ENCODE peak calls at places on chromosomes 2 and 18, in nine cellular contexts. One of them, this sample, is unnamed.

GRCh38 chr2:120690521-120690920 is 45.1 kb upstream of the GLI2 start:
- DNase-seq in NT2/D1: no peak
- DNase-seq in small intestine: no peak
- DNase-seq in skeletal muscle cell: no peak
- DNase-seq in aorta: peak; percentile 51
- DNase-seq in CD4-positive, CD25-positive, alpha-beta regulatory T cell: no peak
- DNase-seq in ovary: no peak
- DNase-seq in fibroblast of lung: no peak
- DNase-seq in lung: no peak
- DNase-seq in this sample: no peak

GRCh38 chr2:12176621-12177020 is 430.2 kb downstream of the LPIN1 start:
- DNase-seq in NT2/D1: no peak
- DNase-seq in aorta: no peak
- DNase-seq in fibroblast of lung: no peak
- DNase-seq in skeletal muscle cell: no peak
- DNase-seq in ovary: no peak
- DNase-seq in CD4-positive, CD25-positive, alpha-beta regulatory T cell: no peak
- DNase-seq in lung: no peak
- DNase-seq in small intestine: no peak
- DNase-seq in this sample: no peak

GRCh38 chr2:32553829-32554432 is 73.9 kb upstream of the TTC27 start:
- DNase-seq in fibroblast of lung: peak; percentile 75
- DNase-seq in aorta: no peak
- DNase-seq in lung: no peak
- DNase-seq in CD4-positive, CD25-positive, alpha-beta regulatory T cell: no peak
- DNase-seq in small intestine: peak; percentile 9
- DNase-seq in skeletal muscle cell: no peak
- DNase-seq in ovary: no peak
- DNase-seq in NT2/D1: peak; percentile 16
- DNase-seq in this sample: no peak

GRCh38 chr2:199535445-199536177 is 77.9 kb upstream of the SATB2 start:
- DNase-seq in aorta: no peak
- DNase-seq in fibroblast of lung: no peak
- DNase-seq in lung: no peak
- DNase-seq in skeletal muscle cell: no peak
- DNase-seq in ovary: no peak
- DNase-seq in CD4-positive, CD25-positive, alpha-beta regulatory T cell: no peak
- DNase-seq in NT2/D1: no peak
- DNase-seq in small intestine: no peak
- DNase-seq in this sample: no peak

GRCh38 chr2:30157616-30158015 is 10.8 kb downstream of the YPEL5 start:
- DNase-seq in small intestine: no peak
- DNase-seq in ovary: no peak
- DNase-seq in fibroblast of lung: no peak
- DNase-seq in CD4-positive, CD25-positive, alpha-beta regulatory T cell: no peak
- DNase-seq in lung: no peak
- DNase-seq in NT2/D1: no peak
- DNase-seq in skeletal muscle cell: no peak
- DNase-seq in aorta: no peak
- DNase-seq in this sample: no peak

GRCh38 chr2:163471947-163472346 is 263.9 kb downstream of the FIGN start:
- DNase-seq in ovary: no peak
- DNase-seq in skeletal muscle cell: no peak
- DNase-seq in small intestine: no peak
- DNase-seq in aorta: no peak
- DNase-seq in NT2/D1: peak; percentile 15
- DNase-seq in lung: no peak
- DNase-seq in CD4-positive, CD25-positive, alpha-beta regulatory T cell: no peak
- DNase-seq in fibroblast of lung: peak; percentile 30
- DNase-seq in this sample: no peak

GRCh38 chr2:164739966-164740365 is 101.7 kb downstream of the COBLL1 start:
- DNase-seq in CD4-positive, CD25-positive, alpha-beta regulatory T cell: no peak
- DNase-seq in small intestine: peak; percentile 68
- DNase-seq in aorta: no peak
- DNase-seq in NT2/D1: no peak
- DNase-seq in fibroblast of lung: peak; percentile 59
- DNase-seq in lung: no peak
- DNase-seq in skeletal muscle cell: peak; percentile 27
- DNase-seq in ovary: no peak
- DNase-seq in this sample: no peak

GRCh38 chr2:2542966-2543555 is 212.0 kb upstream of the MYT1L start:
- DNase-seq in ovary: no peak
- DNase-seq in skeletal muscle cell: no peak
- DNase-seq in small intestine: no peak
- DNase-seq in lung: no peak
- DNase-seq in aorta: peak; percentile 58
- DNase-seq in CD4-positive, CD25-positive, alpha-beta regulatory T cell: no peak
- DNase-seq in fibroblast of lung: no peak
- DNase-seq in NT2/D1: peak; percentile 18
- DNase-seq in this sample: no peak

GRCh38 chr2:221629478-221629877 is 57.4 kb upstream of the EPHA4 start:
- DNase-seq in skeletal muscle cell: peak; percentile 38
- DNase-seq in CD4-positive, CD25-positive, alpha-beta regulatory T cell: no peak
- DNase-seq in aorta: no peak
- DNase-seq in fibroblast of lung: peak; percentile 63
- DNase-seq in NT2/D1: no peak
- DNase-seq in ovary: no peak
- DNase-seq in lung: no peak
- DNase-seq in small intestine: no peak
- DNase-seq in this sample: no peak

GRCh38 chr2:239201884-239202283 is 198.9 kb downstream of the HDAC4 start:
- DNase-seq in fibroblast of lung: no peak
- DNase-seq in skeletal muscle cell: no peak
- DNase-seq in CD4-positive, CD25-positive, alpha-beta regulatory T cell: no peak
- DNase-seq in lung: no peak
- DNase-seq in small intestine: no peak
- DNase-seq in aorta: peak; percentile 53
- DNase-seq in NT2/D1: no peak
- DNase-seq in ovary: no peak
- DNase-seq in this sample: no peak

GRCh38 chr18:76168206-76168605 is 326.8 kb downstream of the ZNF516 start:
- DNase-seq in ovary: no peak
- DNase-seq in lung: no peak
- DNase-seq in small intestine: no peak
- DNase-seq in NT2/D1: no peak
- DNase-seq in skeletal muscle cell: no peak
- DNase-seq in aorta: no peak
- DNase-seq in fibroblast of lung: no peak
- DNase-seq in CD4-positive, CD25-positive, alpha-beta regulatory T cell: no peak
- DNase-seq in this sample: no peak

GRCh38 chr18:63878343-63878742 is 9.2 kb upstream of the SERPINB2 start:
- DNase-seq in skeletal muscle cell: no peak
- DNase-seq in aorta: no peak
- DNase-seq in CD4-positive, CD25-positive, alpha-beta regulatory T cell: no peak
- DNase-seq in NT2/D1: no peak
- DNase-seq in ovary: no peak
- DNase-seq in fibroblast of lung: peak; percentile 82
- DNase-seq in small intestine: no peak
- DNase-seq in lung: no peak
- DNase-seq in this sample: no peak

GRCh38 chr2:60366178-60366577 is 187.3 kb downstream of the BCL11A start:
- DNase-seq in CD4-positive, CD25-positive, alpha-beta regulatory T cell: no peak
- DNase-seq in lung: no peak
- DNase-seq in aorta: no peak
- DNase-seq in small intestine: no peak
- DNase-seq in NT2/D1: no peak
- DNase-seq in ovary: no peak
- DNase-seq in fibroblast of lung: no peak
- DNase-seq in skeletal muscle cell: no peak
- DNase-seq in this sample: no peak

GRCh38 chr2:217902281-217903141 is 100.3 kb downstream of the TNS1 start:
- DNase-seq in NT2/D1: no peak
- DNase-seq in CD4-positive, CD25-positive, alpha-beta regulatory T cell: no peak
- DNase-seq in aorta: peak; percentile 89
- DNase-seq in small intestine: peak; percentile 22
- DNase-seq in lung: peak; percentile 79
- DNase-seq in skeletal muscle cell: peak; percentile 44
- DNase-seq in fibroblast of lung: peak; percentile 50
- DNase-seq in ovary: peak; percentile 87
- DNase-seq in this sample: peak; percentile 88

GRCh38 chr2:239944706-239945551 is 80.2 kb downstream of the NDUFA10 start:
- DNase-seq in NT2/D1: no peak
- DNase-seq in skeletal muscle cell: no peak
- DNase-seq in fibroblast of lung: peak; percentile 18
- DNase-seq in small intestine: no peak
- DNase-seq in CD4-positive, CD25-positive, alpha-beta regulatory T cell: no peak
- DNase-seq in lung: peak; percentile 41
- DNase-seq in aorta: peak; percentile 75
- DNase-seq in ovary: no peak
- DNase-seq in this sample: peak; percentile 28

GRCh38 chr2:232522014-232522854 is 2.0 kb downstream of the PRSS56 start:
- DNase-seq in ovary: peak; percentile 64
- DNase-seq in small intestine: peak; percentile 21
- DNase-seq in aorta: peak; percentile 91
- DNase-seq in NT2/D1: no peak
- DNase-seq in fibroblast of lung: no peak
- DNase-seq in CD4-positive, CD25-positive, alpha-beta regulatory T cell: peak; percentile 47
- DNase-seq in skeletal muscle cell: no peak
- DNase-seq in lung: peak; percentile 41
- DNase-seq in this sample: peak; percentile 44

GRCh38 chr2:218395826-218396687 is 3.6 kb upstream of the CTDSP1 start:
- DNase-seq in aorta: peak; percentile 98
- DNase-seq in fibroblast of lung: peak; percentile 98
- DNase-seq in NT2/D1: peak; percentile 86
- DNase-seq in lung: peak; percentile 95
- DNase-seq in ovary: peak; percentile 96
- DNase-seq in skeletal muscle cell: peak; percentile 94
- DNase-seq in small intestine: peak; percentile 96
- DNase-seq in CD4-positive, CD25-positive, alpha-beta regulatory T cell: peak; percentile 89
- DNase-seq in this sample: peak; percentile 93

DNA sequence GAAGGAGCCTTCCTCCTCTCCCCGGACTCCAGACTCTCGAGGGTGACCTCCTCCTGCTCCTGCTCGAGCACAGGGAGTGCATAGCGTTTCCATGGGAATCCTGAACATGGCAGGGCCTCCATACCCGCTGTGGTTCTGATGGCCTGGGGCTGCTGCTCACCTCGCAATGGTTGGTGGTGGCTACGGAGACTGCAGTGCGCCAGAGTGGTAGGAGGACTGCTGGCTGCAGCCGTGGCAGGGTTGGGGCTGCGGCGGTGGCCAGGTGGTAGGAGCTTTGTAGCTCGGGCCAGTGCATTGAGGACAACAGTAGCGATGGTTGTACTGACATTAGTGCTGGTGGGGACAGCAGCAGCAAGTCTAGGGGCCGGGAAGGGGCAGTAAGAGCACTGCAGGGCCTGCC is 32.0 kb upstream of the ANKRD62 start:
- DNase-seq in ovary: no peak
- DNase-seq in small intestine: no peak
- DNase-seq in NT2/D1: no peak
- DNase-seq in CD4-positive, CD25-positive, alpha-beta regulatory T cell: no peak
- DNase-seq in skeletal muscle cell: no peak
- DNase-seq in aorta: no peak
- DNase-seq in lung: no peak
- DNase-seq in fibroblast of lung: no peak
- DNase-seq in this sample: no peak
- H3K4me3 ChIP-seq in ovary: no peak overlapping the region
- H3K4me3 ChIP-seq in small intestine: no peak overlapping the region
- H3K4me3 ChIP-seq in NT2/D1: no peak overlapping the region
- H3K4me3 ChIP-seq in CD4-positive, CD25-positive, alpha-beta regulatory T cell: no peak overlapping the region
- H3K4me3 ChIP-seq in skeletal muscle cell: no peak overlapping the region
- H3K4me3 ChIP-seq in aorta: no peak overlapping the region
- H3K4me3 ChIP-seq in lung: no peak overlapping the region
- H3K4me3 ChIP-seq in fibroblast of lung: no peak overlapping the region
- H3K4me3 ChIP-seq in this sample: no peak overlapping the region

DNA sequence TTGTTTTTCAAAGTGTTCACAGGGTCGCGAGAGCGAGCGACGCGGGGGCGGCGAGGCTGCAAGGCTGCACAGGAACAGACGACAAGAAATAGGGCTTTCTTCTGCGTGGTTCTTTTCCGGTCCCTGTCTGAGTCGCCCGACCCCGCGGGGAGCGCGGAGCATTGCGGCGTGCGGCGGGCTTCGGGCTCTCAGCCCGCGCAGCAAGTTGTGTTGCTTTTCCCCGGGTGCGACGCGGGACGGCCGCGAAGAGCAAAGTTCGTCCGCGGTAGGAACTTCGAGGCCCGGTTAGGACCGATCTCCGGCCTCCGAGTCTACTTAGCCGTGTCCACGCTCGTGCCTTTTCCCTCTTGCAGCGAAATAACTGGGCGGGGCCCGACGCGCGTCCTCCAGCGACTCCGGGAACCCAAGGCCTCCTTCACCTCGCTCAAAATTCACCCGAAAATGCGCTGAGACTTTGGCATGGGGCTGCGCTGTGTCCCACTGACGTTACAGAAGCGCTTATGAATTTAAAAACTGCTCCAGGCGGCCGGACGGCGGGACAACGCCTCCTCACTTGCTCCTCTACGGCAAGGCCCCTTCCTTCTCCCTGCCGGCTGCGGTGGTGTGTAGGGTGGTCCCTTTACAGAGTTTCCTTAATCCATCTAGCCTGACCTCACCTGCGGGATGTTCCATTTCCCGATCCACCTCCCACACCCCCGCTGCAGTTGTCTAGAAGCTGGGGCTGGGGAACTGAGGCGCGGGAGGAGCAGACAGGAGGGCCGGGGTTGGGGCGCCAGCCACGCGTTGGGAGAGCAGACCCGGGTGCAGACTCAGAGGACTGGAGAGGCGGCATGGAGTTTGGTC is 1.5 kb upstream of the BCL2L11 start:
- DNase-seq in aorta: peak; percentile 78
- DNase-seq in fibroblast of lung: peak; percentile 15
- DNase-seq in ovary: peak; percentile 21
- DNase-seq in NT2/D1: no peak
- DNase-seq in CD4-positive, CD25-positive, alpha-beta regulatory T cell: peak; percentile 3
- DNase-seq in skeletal muscle cell: no peak
- DNase-seq in lung: no peak
- DNase-seq in small intestine: peak; percentile 54
- DNase-seq in this sample: peak; percentile 28
- H3K4me3 ChIP-seq in aorta: no peak overlapping the region
- H3K4me3 ChIP-seq in fibroblast of lung: no peak overlapping the region
- H3K4me3 ChIP-seq in ovary: no peak overlapping the region
- H3K4me3 ChIP-seq in NT2/D1: peak overlapping the region; percentile 67
- H3K4me3 ChIP-seq in CD4-positive, CD25-positive, alpha-beta regulatory T cell: peak overlapping the region; percentile 26
- H3K4me3 ChIP-seq in skeletal muscle cell: peak overlapping the region; percentile 5
- H3K4me3 ChIP-seq in lung: no peak overlapping the region
- H3K4me3 ChIP-seq in small intestine: peak overlapping the region; percentile 81
- H3K4me3 ChIP-seq in this sample: peak overlapping the region; percentile 92

DNA sequence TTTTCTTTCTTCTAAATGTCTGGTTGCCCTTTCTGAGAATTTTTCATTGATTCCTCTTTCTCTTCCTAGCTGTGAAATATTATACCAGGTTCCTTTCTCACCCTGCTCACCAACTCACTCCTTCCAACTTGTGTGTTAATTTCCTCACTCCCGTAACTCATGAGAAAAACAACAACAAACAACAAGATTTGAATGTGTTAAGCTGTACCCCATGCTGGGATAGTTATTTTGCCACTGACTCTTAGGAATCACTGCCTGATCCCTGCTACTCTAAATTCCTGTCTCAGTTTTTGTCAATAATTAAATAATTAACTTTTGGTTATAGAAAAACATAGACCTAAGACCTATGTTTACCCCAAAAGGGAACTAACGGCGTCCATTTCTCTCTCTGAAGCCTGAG is 242.7 kb downstream of the DPP10 start:
- DNase-seq in aorta: no peak
- DNase-seq in skeletal muscle cell: no peak
- DNase-seq in CD4-positive, CD25-positive, alpha-beta regulatory T cell: no peak
- DNase-seq in ovary: no peak
- DNase-seq in lung: no peak
- DNase-seq in small intestine: no peak
- DNase-seq in fibroblast of lung: no peak
- DNase-seq in NT2/D1: peak; percentile 43
- DNase-seq in this sample: no peak
- H3K4me3 ChIP-seq in aorta: no peak overlapping the region
- H3K4me3 ChIP-seq in skeletal muscle cell: no peak overlapping the region
- H3K4me3 ChIP-seq in CD4-positive, CD25-positive, alpha-beta regulatory T cell: no peak overlapping the region
- H3K4me3 ChIP-seq in ovary: no peak overlapping the region
- H3K4me3 ChIP-seq in lung: no peak overlapping the region
- H3K4me3 ChIP-seq in small intestine: no peak overlapping the region
- H3K4me3 ChIP-seq in fibroblast of lung: no peak overlapping the region
- H3K4me3 ChIP-seq in NT2/D1: no peak overlapping the region
- H3K4me3 ChIP-seq in this sample: no peak overlapping the region

GRCh38 chr2:55418072-55418471 is 1.6 kb downstream of the CCDC88A start:
- DNase-seq in lung: no peak
- DNase-seq in skeletal muscle cell: no peak
- DNase-seq in fibroblast of lung: peak; percentile 38
- DNase-seq in aorta: no peak
- DNase-seq in CD4-positive, CD25-positive, alpha-beta regulatory T cell: no peak
- DNase-seq in small intestine: no peak
- DNase-seq in NT2/D1: no peak
- DNase-seq in ovary: no peak
- DNase-seq in this sample: no peak
- H3K4me3 ChIP-seq in lung: no peak overlapping the region
- H3K4me3 ChIP-seq in skeletal muscle cell: peak overlapping the region; percentile 96
- H3K4me3 ChIP-seq in fibroblast of lung: peak overlapping the region; percentile 96
- H3K4me3 ChIP-seq in aorta: peak overlapping the region; percentile 38
- H3K4me3 ChIP-seq in CD4-positive, CD25-positive, alpha-beta regulatory T cell: peak overlapping the region; percentile 75
- H3K4me3 ChIP-seq in small intestine: no peak overlapping the region
- H3K4me3 ChIP-seq in NT2/D1: peak overlapping the region; percentile 79
- H3K4me3 ChIP-seq in ovary: peak overlapping the region; percentile 88
- H3K4me3 ChIP-seq in this sample: peak overlapping the region; percentile 82